ENCODE peak calls at places on chromosomes 2 and 18, in ten cellular contexts. One of them, this sample, is unnamed.

GRCh38 chr2:54813584-54813983 is 90.1 kb downstream of the EML6 start:
- DNase-seq in EH: no peak
- DNase-seq in iris pigment epithelial cell: no peak
- DNase-seq in NCI-H1092 treated with DMSO at 0.1 percent for 48 hours: no peak
- DNase-seq in stimulated activated effector memory CD8-positive, alpha-beta T cell treated with anti-CD3 and anti-CD28 coated beads, Interleukin-12 subunit alpha, Interleukin-12 subunit beta, amount 100 ng/mL, for 72 hours: no peak
- DNase-seq in amniotic stem cell: no peak
- DNase-seq in nephron progenitor cell: no peak
- DNase-seq in GF-D8: no peak
- DNase-seq in adrenal gland: no peak
- DNase-seq in HTR-8/SVneo: no peak
- DNase-seq in this sample: no peak

GRCh38 chr2:118150294-118150693 is 62.0 kb downstream of the INSIG2 start:
- DNase-seq in EH: no peak
- DNase-seq in iris pigment epithelial cell: no peak
- DNase-seq in NCI-H1092 treated with DMSO at 0.1 percent for 48 hours: no peak
- DNase-seq in stimulated activated effector memory CD8-positive, alpha-beta T cell treated with anti-CD3 and anti-CD28 coated beads, Interleukin-12 subunit alpha, Interleukin-12 subunit beta, amount 100 ng/mL, for 72 hours: peak
- DNase-seq in amniotic stem cell: no peak
- DNase-seq in nephron progenitor cell: no peak
- DNase-seq in GF-D8: no peak
- DNase-seq in adrenal gland: no peak
- DNase-seq in HTR-8/SVneo: no peak
- DNase-seq in this sample: no peak

GRCh38 chr2:96533292-96534073 is 3.1 kb upstream of the ARID5A start:
- DNase-seq in EH: peak
- DNase-seq in iris pigment epithelial cell: peak
- DNase-seq in NCI-H1092 treated with DMSO at 0.1 percent for 48 hours: no peak
- DNase-seq in stimulated activated effector memory CD8-positive, alpha-beta T cell treated with anti-CD3 and anti-CD28 coated beads, Interleukin-12 subunit alpha, Interleukin-12 subunit beta, amount 100 ng/mL, for 72 hours: no peak
- DNase-seq in amniotic stem cell: no peak
- DNase-seq in nephron progenitor cell: no peak
- DNase-seq in GF-D8: no peak
- DNase-seq in adrenal gland: peak
- DNase-seq in HTR-8/SVneo: no peak
- DNase-seq in this sample: peak

GRCh38 chr2:237344972-237345870 is 68.7 kb downstream of the COL6A3 start:
- DNase-seq in EH: no peak
- DNase-seq in iris pigment epithelial cell: no peak
- DNase-seq in NCI-H1092 treated with DMSO at 0.1 percent for 48 hours: no peak
- DNase-seq in stimulated activated effector memory CD8-positive, alpha-beta T cell treated with anti-CD3 and anti-CD28 coated beads, Interleukin-12 subunit alpha, Interleukin-12 subunit beta, amount 100 ng/mL, for 72 hours: no peak
- DNase-seq in amniotic stem cell: no peak
- DNase-seq in nephron progenitor cell: no peak
- DNase-seq in GF-D8: no peak
- DNase-seq in adrenal gland: no peak
- DNase-seq in HTR-8/SVneo: no peak
- DNase-seq in this sample: no peak

GRCh38 chr18:76351961-76352581 is 143.0 kb downstream of the ZNF516 start:
- DNase-seq in EH: peak
- DNase-seq in iris pigment epithelial cell: peak
- DNase-seq in NCI-H1092 treated with DMSO at 0.1 percent for 48 hours: peak
- DNase-seq in stimulated activated effector memory CD8-positive, alpha-beta T cell treated with anti-CD3 and anti-CD28 coated beads, Interleukin-12 subunit alpha, Interleukin-12 subunit beta, amount 100 ng/mL, for 72 hours: peak
- DNase-seq in amniotic stem cell: peak
- DNase-seq in nephron progenitor cell: peak
- DNase-seq in GF-D8: no peak
- DNase-seq in adrenal gland: no peak
- DNase-seq in HTR-8/SVneo: no peak
- DNase-seq in this sample: peak

GRCh38 chr2:200319587-200320337 is 13.3 kb downstream of the SPATS2L start:
- DNase-seq in EH: peak
- DNase-seq in iris pigment epithelial cell: peak
- DNase-seq in NCI-H1092 treated with DMSO at 0.1 percent for 48 hours: no peak
- DNase-seq in stimulated activated effector memory CD8-positive, alpha-beta T cell treated with anti-CD3 and anti-CD28 coated beads, Interleukin-12 subunit alpha, Interleukin-12 subunit beta, amount 100 ng/mL, for 72 hours: no peak
- DNase-seq in amniotic stem cell: no peak
- DNase-seq in nephron progenitor cell: no peak
- DNase-seq in GF-D8: no peak
- DNase-seq in adrenal gland: no peak
- DNase-seq in HTR-8/SVneo: peak
- DNase-seq in this sample: no peak

GRCh38 chr18:69705987-69706386 is 241.7 kb downstream of the CD226 start:
- DNase-seq in EH: no peak
- DNase-seq in iris pigment epithelial cell: no peak
- DNase-seq in NCI-H1092 treated with DMSO at 0.1 percent for 48 hours: no peak
- DNase-seq in stimulated activated effector memory CD8-positive, alpha-beta T cell treated with anti-CD3 and anti-CD28 coated beads, Interleukin-12 subunit alpha, Interleukin-12 subunit beta, amount 100 ng/mL, for 72 hours: no peak
- DNase-seq in amniotic stem cell: no peak
- DNase-seq in nephron progenitor cell: no peak
- DNase-seq in GF-D8: no peak
- DNase-seq in adrenal gland: no peak
- DNase-seq in HTR-8/SVneo: no peak
- DNase-seq in this sample: no peak

GRCh38 chr2:20071397-20072383 is 20.3 kb upstream of the LAPTM4A start:
- DNase-seq in EH: peak
- DNase-seq in iris pigment epithelial cell: peak
- DNase-seq in NCI-H1092 treated with DMSO at 0.1 percent for 48 hours: peak
- DNase-seq in stimulated activated effector memory CD8-positive, alpha-beta T cell treated with anti-CD3 and anti-CD28 coated beads, Interleukin-12 subunit alpha, Interleukin-12 subunit beta, amount 100 ng/mL, for 72 hours: no peak
- DNase-seq in amniotic stem cell: peak
- DNase-seq in nephron progenitor cell: peak
- DNase-seq in GF-D8: no peak
- DNase-seq in adrenal gland: peak
- DNase-seq in HTR-8/SVneo: peak
- DNase-seq in this sample: peak

GRCh38 chr2:105406221-105406620 is 7.4 kb upstream of the FHL2 start:
- DNase-seq in EH: peak
- DNase-seq in iris pigment epithelial cell: peak
- DNase-seq in NCI-H1092 treated with DMSO at 0.1 percent for 48 hours: no peak
- DNase-seq in stimulated activated effector memory CD8-positive, alpha-beta T cell treated with anti-CD3 and anti-CD28 coated beads, Interleukin-12 subunit alpha, Interleukin-12 subunit beta, amount 100 ng/mL, for 72 hours: no peak
- DNase-seq in amniotic stem cell: peak
- DNase-seq in nephron progenitor cell: no peak
- DNase-seq in GF-D8: no peak
- DNase-seq in adrenal gland: peak
- DNase-seq in HTR-8/SVneo: no peak
- DNase-seq in this sample: no peak

GRCh38 chr2:138324068-138324771 is 177.3 kb upstream of the SPOPL start:
- DNase-seq in EH: no peak
- DNase-seq in iris pigment epithelial cell: no peak
- DNase-seq in NCI-H1092 treated with DMSO at 0.1 percent for 48 hours: no peak
- DNase-seq in stimulated activated effector memory CD8-positive, alpha-beta T cell treated with anti-CD3 and anti-CD28 coated beads, Interleukin-12 subunit alpha, Interleukin-12 subunit beta, amount 100 ng/mL, for 72 hours: no peak
- DNase-seq in amniotic stem cell: no peak
- DNase-seq in nephron progenitor cell: no peak
- DNase-seq in GF-D8: no peak
- DNase-seq in adrenal gland: no peak
- DNase-seq in HTR-8/SVneo: no peak
- DNase-seq in this sample: no peak

GRCh38 chr2:9558948-9559381 is 3.3 kb upstream of the ADAM17 start:
- DNase-seq in EH: peak
- DNase-seq in iris pigment epithelial cell: peak
- DNase-seq in NCI-H1092 treated with DMSO at 0.1 percent for 48 hours: no peak
- DNase-seq in stimulated activated effector memory CD8-positive, alpha-beta T cell treated with anti-CD3 and anti-CD28 coated beads, Interleukin-12 subunit alpha, Interleukin-12 subunit beta, amount 100 ng/mL, for 72 hours: peak
- DNase-seq in amniotic stem cell: peak
- DNase-seq in nephron progenitor cell: no peak
- DNase-seq in GF-D8: no peak
- DNase-seq in adrenal gland: no peak
- DNase-seq in HTR-8/SVneo: peak
- DNase-seq in this sample: no peak

GRCh38 chr2:33011941-33012340 is 65.2 kb downstream of the LTBP1 start:
- DNase-seq in EH: peak
- DNase-seq in iris pigment epithelial cell: peak
- DNase-seq in NCI-H1092 treated with DMSO at 0.1 percent for 48 hours: no peak
- DNase-seq in stimulated activated effector memory CD8-positive, alpha-beta T cell treated with anti-CD3 and anti-CD28 coated beads, Interleukin-12 subunit alpha, Interleukin-12 subunit beta, amount 100 ng/mL, for 72 hours: no peak
- DNase-seq in amniotic stem cell: no peak
- DNase-seq in nephron progenitor cell: no peak
- DNase-seq in GF-D8: no peak
- DNase-seq in adrenal gland: no peak
- DNase-seq in HTR-8/SVneo: no peak
- DNase-seq in this sample: no peak

GRCh38 chr2:23940976-23941605 is 828 bp downstream of the UBXN2A start:
- DNase-seq in EH: peak
- DNase-seq in iris pigment epithelial cell: peak
- DNase-seq in NCI-H1092 treated with DMSO at 0.1 percent for 48 hours: peak
- DNase-seq in stimulated activated effector memory CD8-positive, alpha-beta T cell treated with anti-CD3 and anti-CD28 coated beads, Interleukin-12 subunit alpha, Interleukin-12 subunit beta, amount 100 ng/mL, for 72 hours: no peak
- DNase-seq in amniotic stem cell: no peak
- DNase-seq in nephron progenitor cell: no peak
- DNase-seq in GF-D8: no peak
- DNase-seq in adrenal gland: no peak
- DNase-seq in HTR-8/SVneo: no peak
- DNase-seq in this sample: no peak

GRCh38 chr2:142992843-142993242 is 115.4 kb downstream of the KYNU start:
- DNase-seq in EH: no peak
- DNase-seq in iris pigment epithelial cell: peak
- DNase-seq in NCI-H1092 treated with DMSO at 0.1 percent for 48 hours: no peak
- DNase-seq in stimulated activated effector memory CD8-positive, alpha-beta T cell treated with anti-CD3 and anti-CD28 coated beads, Interleukin-12 subunit alpha, Interleukin-12 subunit beta, amount 100 ng/mL, for 72 hours: no peak
- DNase-seq in amniotic stem cell: no peak
- DNase-seq in nephron progenitor cell: no peak
- DNase-seq in GF-D8: no peak
- DNase-seq in adrenal gland: no peak
- DNase-seq in HTR-8/SVneo: no peak
- DNase-seq in this sample: no peak

GRCh38 chr2:96867756-96868554 is 1.9 kb downstream of the SEMA4C start:
- DNase-seq in EH: peak
- DNase-seq in iris pigment epithelial cell: peak
- DNase-seq in NCI-H1092 treated with DMSO at 0.1 percent for 48 hours: no peak
- DNase-seq in stimulated activated effector memory CD8-positive, alpha-beta T cell treated with anti-CD3 and anti-CD28 coated beads, Interleukin-12 subunit alpha, Interleukin-12 subunit beta, amount 100 ng/mL, for 72 hours: no peak
- DNase-seq in amniotic stem cell: no peak
- DNase-seq in nephron progenitor cell: no peak
- DNase-seq in GF-D8: no peak
- DNase-seq in adrenal gland: no peak
- DNase-seq in HTR-8/SVneo: no peak
- DNase-seq in this sample: no peak

GRCh38 chr2:222756951-222757645 is 85.6 kb downstream of the MOGAT1 start:
- DNase-seq in EH: peak
- DNase-seq in iris pigment epithelial cell: peak
- DNase-seq in NCI-H1092 treated with DMSO at 0.1 percent for 48 hours: no peak
- DNase-seq in stimulated activated effector memory CD8-positive, alpha-beta T cell treated with anti-CD3 and anti-CD28 coated beads, Interleukin-12 subunit alpha, Interleukin-12 subunit beta, amount 100 ng/mL, for 72 hours: no peak
- DNase-seq in amniotic stem cell: peak
- DNase-seq in nephron progenitor cell: no peak
- DNase-seq in GF-D8: no peak
- DNase-seq in adrenal gland: no peak
- DNase-seq in HTR-8/SVneo: peak
- DNase-seq in this sample: no peak

GRCh38 chr2:75146903-75147332 is 52.4 kb downstream of the TACR1 start:
- DNase-seq in EH: peak
- DNase-seq in iris pigment epithelial cell: peak
- DNase-seq in NCI-H1092 treated with DMSO at 0.1 percent for 48 hours: no peak
- DNase-seq in stimulated activated effector memory CD8-positive, alpha-beta T cell treated with anti-CD3 and anti-CD28 coated beads, Interleukin-12 subunit alpha, Interleukin-12 subunit beta, amount 100 ng/mL, for 72 hours: no peak
- DNase-seq in amniotic stem cell: no peak
- DNase-seq in nephron progenitor cell: no peak
- DNase-seq in GF-D8: no peak
- DNase-seq in adrenal gland: no peak
- DNase-seq in HTR-8/SVneo: no peak
- DNase-seq in this sample: no peak

GRCh38 chr2:62817995-62818713 is 112.6 kb downstream of the EHBP1 start:
- DNase-seq in EH: peak
- DNase-seq in iris pigment epithelial cell: peak
- DNase-seq in NCI-H1092 treated with DMSO at 0.1 percent for 48 hours: no peak
- DNase-seq in stimulated activated effector memory CD8-positive, alpha-beta T cell treated with anti-CD3 and anti-CD28 coated beads, Interleukin-12 subunit alpha, Interleukin-12 subunit beta, amount 100 ng/mL, for 72 hours: no peak
- DNase-seq in amniotic stem cell: no peak
- DNase-seq in nephron progenitor cell: no peak
- DNase-seq in GF-D8: no peak
- DNase-seq in adrenal gland: no peak
- DNase-seq in HTR-8/SVneo: no peak
- DNase-seq in this sample: no peak

GRCh38 chr2:36564377-36564930 is 33.5 kb downstream of the FEZ2 start:
- DNase-seq in EH: peak
- DNase-seq in iris pigment epithelial cell: no peak
- DNase-seq in NCI-H1092 treated with DMSO at 0.1 percent for 48 hours: no peak
- DNase-seq in stimulated activated effector memory CD8-positive, alpha-beta T cell treated with anti-CD3 and anti-CD28 coated beads, Interleukin-12 subunit alpha, Interleukin-12 subunit beta, amount 100 ng/mL, for 72 hours: no peak
- DNase-seq in amniotic stem cell: no peak
- DNase-seq in nephron progenitor cell: no peak
- DNase-seq in GF-D8: no peak
- DNase-seq in adrenal gland: no peak
- DNase-seq in HTR-8/SVneo: no peak
- DNase-seq in this sample: no peak

GRCh38 chr18:79234438-79234837 is 161.3 kb upstream of the NFATC1 start:
- DNase-seq in EH: no peak
- DNase-seq in iris pigment epithelial cell: no peak
- DNase-seq in NCI-H1092 treated with DMSO at 0.1 percent for 48 hours: no peak
- DNase-seq in stimulated activated effector memory CD8-positive, alpha-beta T cell treated with anti-CD3 and anti-CD28 coated beads, Interleukin-12 subunit alpha, Interleukin-12 subunit beta, amount 100 ng/mL, for 72 hours: peak
- DNase-seq in amniotic stem cell: no peak
- DNase-seq in nephron progenitor cell: no peak
- DNase-seq in GF-D8: no peak
- DNase-seq in adrenal gland: no peak
- DNase-seq in HTR-8/SVneo: no peak
- DNase-seq in this sample: no peak

This sample was measured in ovary.